ENCODE peak calls at places on chromosome 18, in nine cellular contexts. L, U, O, N, D, S, Q, R and X are unnamed samples.

GRCh38 chr18:55321268-55322175 is 266.5 kb downstream of the TCF4 start:
- DNase-seq in L (peak), U (peak), O (peak), N (peak), D (peak), S (peak), Q (peak), R (peak), X (peak)

GRCh38 chr18:58338141-58338540 is 290.8 kb downstream of the ALPK2 start:
- DNase-seq in L (no peak), U (no peak), O (no peak), N (no peak), D (no peak), S (no peak), Q (no peak), R (no peak), X (no peak)

GRCh38 chr18:13450289-13451207 is 232.0 kb downstream of the LDLRAD4 start:
- DNase-seq in L (no peak), U (no peak), O (no peak), N (no peak), D (no peak), S (no peak), Q (peak), R (peak), X (no peak)

GRCh38 chr18:902179-902718 is 2.4 kb upstream of the ADCYAP1 start:
- DNase-seq in L (no peak), U (no peak), O (no peak), N (no peak), D (peak), S (no peak), Q (no peak), R (no peak), X (no peak)

GRCh38 chr18:57353940-57354461 is 1.6 kb downstream of the ST8SIA3 start:
- DNase-seq in L (peak), U (peak), O (peak), N (peak), D (peak), S (no peak), Q (no peak), R (peak), X (peak)

GRCh38 chr18:45920367-45920766 is 46.8 kb downstream of the EPG5 start:
- DNase-seq in L (no peak), U (peak), O (no peak), N (peak), D (peak), S (peak), Q (no peak), R (no peak), X (peak)

GRCh38 chr18:62509779-62510178 is 13.0 kb upstream of the ZCCHC2 start:
- DNase-seq in L (no peak), U (no peak), O (no peak), N (no peak), D (no peak), S (no peak), Q (no peak), R (no peak), X (no peak)

GRCh38 chr18:21115519-21116411 is 4.2 kb upstream of the ROCK1 start:
- DNase-seq in L (no peak), U (no peak), O (peak), N (no peak), D (peak), S (no peak), Q (no peak), R (no peak), X (no peak)

GRCh38 chr18:63850010-63850409 is 37.5 kb upstream of the SERPINB2 start:
- DNase-seq in L (peak), U (peak), O (peak), N (no peak), D (peak), S (no peak), Q (no peak), R (no peak), X (peak)

GRCh38 chr18:12819330-12819729 is 64.7 kb downstream of the PTPN2 start:
- DNase-seq in L (no peak), U (no peak), O (no peak), N (no peak), D (no peak), S (no peak), Q (no peak), R (no peak), X (no peak)

GRCh38 chr18:32299489-32299888 is 109.7 kb downstream of the MEP1B start:
- DNase-seq in L (no peak), U (no peak), O (no peak), N (no peak), D (no peak), S (no peak), Q (no peak), R (no peak), X (no peak)

GRCh38 chr18:79405019-79405780 is 9.5 kb downstream of the NFATC1 start:
- DNase-seq in L (no peak), U (no peak), O (no peak), N (no peak), D (no peak), S (no peak), Q (no peak), R (peak), X (no peak)

GRCh38 chr18:53527365-53527764 is 697.1 kb downstream of the MBD2 start:
- DNase-seq in L (no peak), U (no peak), O (no peak), N (no peak), D (no peak), S (no peak), Q (no peak), R (no peak), X (no peak)

GRCh38 chr18:8174758-8175157 is 434.5 kb upstream of the RAB12 start:
- DNase-seq in L (no peak), U (no peak), O (no peak), N (no peak), D (no peak), S (no peak), Q (no peak), R (no peak), X (no peak)

GRCh38 chr18:12422936-12423335 is 15.2 kb downstream of the PRELID3A start:
- DNase-seq in L (no peak), U (peak), O (no peak), N (no peak), D (no peak), S (no peak), Q (no peak), R (no peak), X (no peak)

GRCh38 chr18:47756364-47757016 is 174.0 kb downstream of the SMAD2 start:
- DNase-seq in L (peak), U (peak), O (peak), N (peak), D (peak), S (peak), Q (no peak), R (peak), X (peak)

GRCh38 chr18:33630476-33630875 is 52.5 kb downstream of the ASXL3 start:
- DNase-seq in L (no peak), U (no peak), O (no peak), N (no peak), D (no peak), S (no peak), Q (no peak), R (no peak), X (no peak)

GRCh38 chr18:30487962-30488361 is 554.6 kb downstream of the DSC3 start:
- DNase-seq in L (no peak), U (no peak), O (no peak), N (peak), D (no peak), S (no peak), Q (no peak), R (no peak), X (no peak)